ENCODE peak calls at places on chromosomes 7 and 10, in four cellular contexts. One of them, this sample, is unnamed.
A peak's percentile ranks its signal among the peaks of the same experiment; 100 is the strongest.

GRCh38 chr10:121065330-121065729 is 214.2 kb downstream of the WDR11 start:
- DNase-seq in stomach: no peak
- DNase-seq in left lung: no peak
- DNase-seq in B cell: no peak
- DNase-seq in this sample: no peak

GRCh38 chr7:95531605-95532004 is 45.9 kb downstream of the ASB4 start:
- DNase-seq in stomach: no peak
- DNase-seq in left lung: no peak
- DNase-seq in B cell: no peak
- DNase-seq in this sample: no peak

GRCh38 chr7:36583318-36583717 is 141.0 kb downstream of the AOAH start:
- DNase-seq in stomach: no peak
- DNase-seq in left lung: no peak
- DNase-seq in B cell: no peak
- DNase-seq in this sample: no peak

GRCh38 chr7:41977165-41977651 is 259.8 kb downstream of the GLI3 start:
- DNase-seq in stomach: no peak
- DNase-seq in left lung: no peak
- DNase-seq in B cell: peak; percentile 9
- DNase-seq in this sample: no peak

GRCh38 chr10:6033954-6034353 is 28.2 kb downstream of the IL2RA start:
- DNase-seq in stomach: no peak
- DNase-seq in left lung: no peak
- DNase-seq in B cell: no peak
- DNase-seq in this sample: no peak

GRCh38 chr7:155097338-155097737 is 27.2 kb downstream of the HTR5A start:
- DNase-seq in stomach: no peak
- DNase-seq in left lung: no peak
- DNase-seq in B cell: no peak
- DNase-seq in this sample: no peak

GRCh38 chr10:116743266-116744064 is 1.1 kb upstream of the HSPA12A start:
- DNase-seq in stomach: no peak
- DNase-seq in left lung: no peak
- DNase-seq in B cell: no peak
- DNase-seq in this sample: no peak

GRCh38 chr10:21500578-21500910 is 24.9 kb downstream of the SKIDA1 start:
- DNase-seq in stomach: no peak
- DNase-seq in left lung: no peak
- DNase-seq in B cell: no peak
- DNase-seq in this sample: no peak

GRCh38 chr7:147894271-147894670 is 696.3 kb upstream of the C7orf33 start:
- DNase-seq in stomach: no peak
- DNase-seq in left lung: no peak
- DNase-seq in B cell: no peak
- DNase-seq in this sample: no peak

GRCh38 chr10:128626397-128627060 is 500.3 kb upstream of the MKI67 start:
- DNase-seq in stomach: no peak
- DNase-seq in left lung: no peak
- DNase-seq in B cell: no peak
- DNase-seq in this sample: no peak

GRCh38 chr10:96673318-96674099 is 46.8 kb downstream of the PIK3AP1 start:
- DNase-seq in stomach: no peak
- DNase-seq in left lung: no peak
- DNase-seq in B cell: peak; percentile 85
- DNase-seq in this sample: no peak

GRCh38 chr7:22094413-22095304 is 149.0 kb upstream of the CDCA7L start:
- DNase-seq in stomach: no peak
- DNase-seq in left lung: no peak
- DNase-seq in B cell: no peak
- DNase-seq in this sample: no peak

GRCh38 chr10:71312840-71313789 is 5.9 kb upstream of the SLC29A3 start:
- DNase-seq in stomach: no peak
- DNase-seq in left lung: no peak
- DNase-seq in B cell: no peak
- DNase-seq in this sample: no peak

GRCh38 chr10:43344051-43344450 is 27.4 kb upstream of the FXYD4 start:
- DNase-seq in stomach: no peak
- DNase-seq in left lung: no peak
- DNase-seq in B cell: no peak
- DNase-seq in this sample: no peak

GRCh38 chr10:133397938-133398337 is 4.0 kb downstream of the MTG1 start:
- DNase-seq in stomach: no peak
- DNase-seq in left lung: no peak
- DNase-seq in B cell: no peak
- DNase-seq in this sample: no peak

GRCh38 chr7:151863386-151864079 is 13.4 kb downstream of the PRKAG2 start:
- DNase-seq in stomach: no peak
- DNase-seq in left lung: peak; percentile 23
- DNase-seq in B cell: peak; percentile 21
- DNase-seq in this sample: no peak
- TF ChIP-seq CTCF in stomach: no peak
- TF ChIP-seq CTCF in left lung: no peak
- TF ChIP-seq CTCF in B cell: no peak
- TF ChIP-seq CTCF in this sample: no peak

DNA sequence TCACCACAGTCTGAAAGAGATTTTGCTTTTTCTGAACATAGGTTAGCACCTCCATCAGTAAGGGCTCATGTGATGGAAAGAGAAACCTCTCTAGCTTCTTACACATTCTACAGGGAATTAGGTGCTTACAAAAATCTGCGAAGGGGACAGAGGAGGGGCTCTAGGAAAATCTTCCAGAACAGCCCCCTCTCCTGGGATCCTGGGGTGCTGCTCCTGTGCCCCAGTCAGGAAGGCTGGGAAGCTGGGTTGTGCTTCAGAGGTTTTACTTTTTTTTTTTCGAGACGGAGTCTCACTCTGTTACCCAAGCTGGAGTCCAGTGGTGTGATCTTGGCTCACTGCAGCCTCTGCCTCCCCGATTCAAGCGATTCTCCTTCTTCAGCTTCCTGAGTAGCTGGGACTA is 7.5 kb upstream of the FAM171A1 start:
- DNase-seq in stomach: no peak
- DNase-seq in left lung: no peak
- DNase-seq in B cell: no peak
- DNase-seq in this sample: no peak
- TF ChIP-seq CTCF in stomach: no peak
- TF ChIP-seq CTCF in left lung: no peak
- TF ChIP-seq CTCF in B cell: no peak
- TF ChIP-seq CTCF in this sample: no peak

DNA sequence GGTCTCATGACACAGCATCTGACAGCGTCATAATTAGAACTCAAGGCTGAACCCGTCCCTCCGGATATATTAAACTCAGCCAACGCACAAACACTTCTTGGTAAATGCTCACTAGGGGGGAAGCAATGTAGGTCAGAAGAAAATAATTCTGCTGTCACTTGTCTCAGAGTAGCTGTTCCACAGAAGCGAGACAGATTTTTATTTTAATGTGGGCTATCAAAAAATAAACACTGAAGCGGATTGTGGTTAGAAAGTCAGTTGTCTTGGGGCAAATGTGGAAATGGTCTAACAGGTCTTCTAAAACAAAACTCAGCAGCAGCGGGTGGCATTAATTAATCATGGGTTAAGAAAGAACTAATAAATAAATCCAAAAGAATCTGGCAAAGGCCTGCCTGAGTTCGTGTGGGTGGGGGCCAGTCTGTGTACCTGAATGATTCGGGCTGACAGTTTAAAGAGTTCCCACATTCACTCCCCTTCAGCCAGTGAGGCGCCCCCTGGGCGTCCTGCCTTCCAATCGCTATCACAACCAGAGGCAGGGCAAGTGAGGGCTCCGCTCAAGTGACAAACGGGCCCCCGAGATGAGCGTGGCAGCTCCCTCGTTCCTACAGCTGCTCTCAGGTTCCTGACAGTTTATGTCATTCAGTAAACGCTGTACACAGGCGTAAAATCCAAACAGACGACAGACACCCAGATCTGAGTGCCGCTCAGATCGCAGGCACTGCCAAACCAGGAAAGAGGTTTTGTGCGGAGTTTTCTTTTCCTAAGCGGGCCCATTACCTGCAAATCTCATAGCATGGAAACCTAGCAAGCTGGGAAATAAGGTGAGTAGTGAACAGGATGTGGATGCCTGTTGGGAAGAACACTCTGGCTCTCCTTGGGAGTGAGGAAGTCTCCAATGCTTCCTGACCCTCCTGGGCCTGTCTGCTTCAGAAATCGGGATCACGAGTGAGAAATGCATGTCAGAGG is 52.9 kb downstream of the NRAP start:
- DNase-seq in stomach: no peak
- DNase-seq in left lung: no peak
- DNase-seq in B cell: no peak
- DNase-seq in this sample: no peak
- TF ChIP-seq CTCF in stomach: no peak
- TF ChIP-seq CTCF in left lung: no peak
- TF ChIP-seq CTCF in B cell: no peak
- TF ChIP-seq CTCF in this sample: no peak

GRCh38 chr10:88689366-88689765 is 16.7 kb upstream of the LIPK start:
- DNase-seq in stomach: no peak
- DNase-seq in left lung: peak; percentile 34
- DNase-seq in B cell: no peak
- DNase-seq in this sample: no peak

GRCh38 chr10:88687853-88688467 is 18.1 kb upstream of the LIPK start:
- DNase-seq in stomach: no peak
- DNase-seq in left lung: no peak
- DNase-seq in B cell: peak; percentile 9
- DNase-seq in this sample: no peak

DNA sequence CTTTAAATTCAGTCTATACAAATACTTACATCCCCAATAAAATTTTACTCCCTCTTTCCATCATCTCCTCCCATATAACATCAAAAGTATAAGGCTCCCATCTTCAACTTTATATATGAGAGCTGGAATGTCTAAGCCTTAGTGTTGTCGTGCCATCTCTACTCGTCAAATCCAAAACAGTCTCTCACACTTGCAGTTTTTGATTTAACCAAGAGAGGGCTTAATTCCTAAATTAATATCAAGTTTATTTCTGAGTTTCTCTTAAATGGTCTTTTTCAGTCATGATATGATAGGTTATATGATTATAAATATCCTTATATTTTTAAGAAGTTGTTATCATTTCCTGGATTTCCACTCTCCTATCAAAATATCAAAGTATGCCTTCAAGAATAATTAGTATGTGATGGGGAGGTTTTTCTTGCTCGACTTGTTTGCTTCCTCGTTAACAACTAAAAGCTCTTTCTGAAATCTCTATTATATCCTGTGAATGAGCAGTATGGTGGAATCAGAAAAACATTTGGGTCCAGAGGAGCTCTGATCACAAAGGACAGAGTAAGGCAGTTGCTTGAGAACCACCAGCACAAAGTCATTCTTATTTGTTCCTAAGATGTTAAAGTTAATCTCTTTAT is 12.5 kb upstream of the LIPK start:
- DNase-seq in stomach: no peak
- DNase-seq in left lung: no peak
- DNase-seq in B cell: no peak
- DNase-seq in this sample: no peak
- TF ChIP-seq CTCF in stomach: no peak
- TF ChIP-seq CTCF in left lung: no peak
- TF ChIP-seq CTCF in B cell: no peak
- TF ChIP-seq CTCF in this sample: peak; percentile 52

GRCh38 chr10:79128923-79129305 is 60.1 kb downstream of the ZMIZ1 start:
- DNase-seq in stomach: no peak
- DNase-seq in left lung: no peak
- DNase-seq in B cell: no peak
- DNase-seq in this sample: no peak

GRCh38 chr10:79126351-79126750 is 57.6 kb downstream of the ZMIZ1 start:
- DNase-seq in stomach: no peak
- DNase-seq in left lung: no peak
- DNase-seq in B cell: no peak
- DNase-seq in this sample: no peak

GRCh38 chr10:79129361-79129997 is 60.7 kb downstream of the ZMIZ1 start:
- DNase-seq in stomach: no peak
- DNase-seq in left lung: no peak
- DNase-seq in B cell: no peak
- DNase-seq in this sample: peak; percentile 78

GRCh38 chr10:79128241-79128922 is 59.6 kb downstream of the ZMIZ1 start:
- DNase-seq in stomach: no peak
- DNase-seq in left lung: no peak
- DNase-seq in B cell: no peak
- DNase-seq in this sample: no peak

DNA sequence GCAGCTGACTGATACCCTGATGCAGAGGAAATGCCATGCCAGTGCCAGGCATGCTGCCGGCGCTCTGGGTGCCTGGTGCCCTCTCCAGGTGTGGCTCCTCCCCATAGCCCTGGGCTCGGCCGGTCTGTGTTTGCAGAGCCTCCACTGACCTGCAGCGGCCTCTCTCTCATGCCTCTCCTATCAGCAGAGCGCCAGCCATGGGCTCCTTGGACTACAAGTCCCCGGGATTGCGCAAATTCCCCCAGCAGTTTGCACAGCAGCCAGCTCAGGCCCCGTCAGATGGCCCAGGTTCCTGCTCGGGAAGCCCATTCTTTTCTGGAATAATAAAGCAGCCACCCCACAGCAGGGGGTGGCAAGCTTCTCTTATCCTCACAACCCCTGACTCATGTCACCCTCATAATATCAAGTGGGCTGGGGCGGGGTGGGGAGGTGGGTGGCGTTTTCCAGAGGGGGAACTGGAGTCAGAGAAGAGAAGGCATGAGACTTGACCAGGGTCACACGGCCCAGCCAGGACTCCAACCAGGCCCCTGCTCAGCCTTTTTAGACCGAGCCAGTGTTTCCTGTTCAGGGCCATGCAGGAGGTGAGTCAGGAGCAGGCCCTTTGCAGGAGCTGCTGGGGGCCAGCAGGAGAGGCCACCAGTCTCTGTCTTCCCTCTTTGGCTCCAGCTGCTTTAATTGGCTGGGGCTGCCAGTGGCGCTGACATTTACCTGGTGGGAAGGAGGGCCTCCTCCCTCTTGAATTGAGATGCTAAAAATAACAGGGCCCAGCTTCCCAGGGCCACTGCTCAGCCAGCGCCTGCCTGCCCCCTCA is 58.6 kb downstream of the ZMIZ1 start:
- DNase-seq in stomach: peak; percentile 97
- DNase-seq in left lung: peak; percentile 93
- DNase-seq in B cell: no peak
- DNase-seq in this sample: no peak
- TF ChIP-seq CTCF in stomach: no peak
- TF ChIP-seq CTCF in left lung: no peak
- TF ChIP-seq CTCF in B cell: no peak
- TF ChIP-seq CTCF in this sample: no peak

GRCh38 chr10:58101682-58102081 is 166.0 kb downstream of the IPMK start:
- DNase-seq in stomach: no peak
- DNase-seq in left lung: no peak
- DNase-seq in B cell: no peak
- DNase-seq in this sample: no peak

GRCh38 chr10:58102897-58103296 is 164.8 kb downstream of the IPMK start:
- DNase-seq in stomach: no peak
- DNase-seq in left lung: no peak
- DNase-seq in B cell: no peak
- DNase-seq in this sample: no peak

GRCh38 chr10:58107506-58107905 is 160.2 kb downstream of the IPMK start:
- DNase-seq in stomach: no peak
- DNase-seq in left lung: no peak
- DNase-seq in B cell: no peak
- DNase-seq in this sample: no peak

GRCh38 chr10:58106211-58107035 is 161.3 kb downstream of the IPMK start:
- DNase-seq in stomach: no peak
- DNase-seq in left lung: peak; percentile 71
- DNase-seq in B cell: no peak
- DNase-seq in this sample: no peak

GRCh38 chr10:58104419-58104818 is 163.3 kb downstream of the IPMK start:
- DNase-seq in stomach: no peak
- DNase-seq in left lung: no peak
- DNase-seq in B cell: no peak
- DNase-seq in this sample: no peak
- TF ChIP-seq CTCF in stomach: no peak
- TF ChIP-seq CTCF in left lung: no peak
- TF ChIP-seq CTCF in B cell: no peak
- TF ChIP-seq CTCF in this sample: no peak

This sample was measured in type B pancreatic cell.